ENCODE peak calls at places on chromosomes 2 and 18, in nine cellular contexts. T, N, Z, K, O, F, X, R and I are unnamed samples.

GRCh38 chr2:202918860-202919259 is 6.8 kb downstream of the CARF start:
- DNase-seq in F (no peak), N (no peak), Z (no peak), T (no peak), O (no peak), X (no peak), K (no peak), R (no peak), I (no peak)

GRCh38 chr18:79570266-79571201 is 109.1 kb upstream of the CTDP1 start:
- DNase-seq in X (peak; percentile 28), F (peak; percentile 27), N (peak; percentile 2), R (no peak), T (peak; percentile 87), Z (peak; percentile 16), K (peak; percentile 38), O (peak; percentile 43), I (peak; percentile 33)

GRCh38 chr2:23480991-23481797 is 96.2 kb downstream of the KLHL29 start:
- DNase-seq in O (peak; percentile 90), R (no peak), N (no peak), K (peak; percentile 98), T (peak; percentile 90), X (peak; percentile 64), F (peak; percentile 74), Z (peak; percentile 73), I (peak; percentile 77)

GRCh38 chr2:149221898-149222297 is 108.5 kb upstream of the LYPD6 start:
- DNase-seq in T (no peak), K (peak; percentile 90), R (no peak), X (no peak), N (no peak), Z (peak; percentile 11), O (no peak), F (no peak), I (no peak)

GRCh38 chr2:71934595-71935263 is 212.9 kb downstream of the CYP26B1 start:
- DNase-seq in R (no peak), T (no peak), X (peak; percentile 88), N (no peak), K (peak; percentile 26), Z (no peak), O (peak; percentile 75), F (no peak), I (peak; percentile 64)

GRCh38 chr18:13036622-13037320 is 45.6 kb downstream of the CEP192 start:
- DNase-seq in Z (peak; percentile 53), X (peak; percentile 13), F (no peak), T (peak; percentile 69), O (peak; percentile 34), R (no peak), N (no peak), K (no peak), I (peak; percentile 49)

GRCh38 chr2:207847807-207848544 is 78.3 kb upstream of the FZD5 start:
- DNase-seq in K (peak; percentile 93), Z (peak; percentile 43), R (no peak), O (peak; percentile 71), N (no peak), X (no peak), T (peak; percentile 32), F (no peak), I (no peak)

GRCh38 chr2:189210250-189211075 is 30.9 kb upstream of the COL5A2 start:
- DNase-seq in K (peak; percentile 80), T (peak; percentile 98), R (no peak), O (peak; percentile 97), Z (peak; percentile 95), X (peak; percentile 98), N (no peak), F (peak; percentile 93), I (peak; percentile 96)

GRCh38 chr2:134443814-134444480 is 190.1 kb downstream of the MGAT5 start:
- DNase-seq in R (no peak), Z (no peak), K (no peak), T (no peak), O (no peak), F (no peak), N (no peak), X (no peak), I (no peak)

GRCh38 chr18:51522338-51522737 is 324.9 kb upstream of the MEX3C start:
- DNase-seq in X (no peak), Z (no peak), T (no peak), F (no peak), N (no peak), K (peak; percentile 13), R (no peak), O (no peak), I (no peak)

DNA sequence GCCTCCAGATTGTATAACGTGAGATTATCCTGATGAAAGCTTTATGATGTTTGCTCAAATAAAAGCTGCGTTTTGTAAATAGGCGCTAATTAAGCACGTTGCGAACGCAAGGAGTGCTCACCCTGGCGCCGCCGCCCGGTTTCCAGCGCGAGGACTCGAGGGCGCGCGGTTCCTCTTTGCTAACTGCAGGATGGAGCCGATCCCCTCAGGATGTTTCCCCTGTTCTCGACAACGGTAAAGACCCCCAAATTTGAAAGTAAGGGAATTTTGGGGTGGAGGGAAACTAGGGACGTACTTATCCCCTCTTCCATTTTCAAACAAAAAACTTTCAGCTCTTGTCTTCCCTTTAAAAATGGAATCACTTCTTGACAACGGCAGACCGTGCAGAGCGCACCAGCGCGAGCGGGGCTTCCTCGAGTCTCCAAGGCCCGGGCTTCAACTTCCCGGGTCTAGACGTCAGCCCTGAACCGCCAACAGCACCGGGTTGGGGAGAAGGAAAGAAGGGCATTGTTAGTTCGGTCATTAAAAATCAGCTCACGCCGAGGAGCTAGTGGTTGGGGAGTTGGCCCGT is 1.1 kb upstream of the GBX2 start:
- DNase-seq in R (no peak), X (no peak), K (peak; percentile 57), T (no peak), O (no peak), N (no peak), Z (no peak), F (no peak), I (no peak)
- H3K4me3 ChIP-seq in R (no peak overlapping the region), X (no peak overlapping the region), K (no peak overlapping the region), T (no peak overlapping the region), O (no peak overlapping the region), N (no peak overlapping the region), Z (no peak overlapping the region), F (no peak overlapping the region), I (peak overlapping the region; percentile 46)

GRCh38 chr2:150606380-150607060 is 119.1 kb upstream of the RND3 start:
- DNase-seq in R (no peak), F (no peak), O (no peak), T (peak; percentile 18), K (no peak), Z (no peak), N (no peak), X (no peak), I (no peak)

GRCh38 chr2:150599889-150600288 is 112.4 kb upstream of the RND3 start:
- DNase-seq in O (no peak), T (no peak), F (no peak), K (no peak), N (no peak), Z (no peak), R (no peak), X (no peak), I (no peak)

GRCh38 chr2:150605664-150606063 is 118.2 kb upstream of the RND3 start:
- DNase-seq in R (no peak), Z (no peak), K (no peak), F (no peak), X (no peak), N (no peak), T (no peak), O (no peak), I (no peak)

GRCh38 chr2:150598383-150598782 is 110.9 kb upstream of the RND3 start:
- DNase-seq in R (no peak), F (no peak), N (no peak), T (no peak), O (no peak), Z (no peak), X (no peak), K (no peak), I (no peak)

GRCh38 chr2:150601280-150602038 is 114.0 kb upstream of the RND3 start:
- DNase-seq in X (no peak), T (peak; percentile 81), O (peak; percentile 53), K (no peak), N (no peak), F (no peak), R (no peak), Z (peak; percentile 65), I (peak; percentile 54)
- H3K4me3 ChIP-seq in X (no peak overlapping the region), T (no peak overlapping the region), O (no peak overlapping the region), K (no peak overlapping the region), N (no peak overlapping the region), F (no peak overlapping the region), R (no peak overlapping the region), Z (peak overlapping the region; percentile 33), I (no peak overlapping the region)

GRCh38 chr2:222024934-222025890 is 273.6 kb downstream of the PAX3 start:
- DNase-seq in F (no peak), R (no peak), N (no peak), X (peak; percentile 64), K (peak; percentile 85), T (peak; percentile 42), Z (peak; percentile 74), O (peak; percentile 61), I (peak; percentile 44)
- H3K4me3 ChIP-seq in F (no peak overlapping the region), R (no peak overlapping the region), N (no peak overlapping the region), X (no peak overlapping the region), K (no peak overlapping the region), T (no peak overlapping the region), Z (peak overlapping the region; percentile 36), O (no peak overlapping the region), I (no peak overlapping the region)

DNA sequence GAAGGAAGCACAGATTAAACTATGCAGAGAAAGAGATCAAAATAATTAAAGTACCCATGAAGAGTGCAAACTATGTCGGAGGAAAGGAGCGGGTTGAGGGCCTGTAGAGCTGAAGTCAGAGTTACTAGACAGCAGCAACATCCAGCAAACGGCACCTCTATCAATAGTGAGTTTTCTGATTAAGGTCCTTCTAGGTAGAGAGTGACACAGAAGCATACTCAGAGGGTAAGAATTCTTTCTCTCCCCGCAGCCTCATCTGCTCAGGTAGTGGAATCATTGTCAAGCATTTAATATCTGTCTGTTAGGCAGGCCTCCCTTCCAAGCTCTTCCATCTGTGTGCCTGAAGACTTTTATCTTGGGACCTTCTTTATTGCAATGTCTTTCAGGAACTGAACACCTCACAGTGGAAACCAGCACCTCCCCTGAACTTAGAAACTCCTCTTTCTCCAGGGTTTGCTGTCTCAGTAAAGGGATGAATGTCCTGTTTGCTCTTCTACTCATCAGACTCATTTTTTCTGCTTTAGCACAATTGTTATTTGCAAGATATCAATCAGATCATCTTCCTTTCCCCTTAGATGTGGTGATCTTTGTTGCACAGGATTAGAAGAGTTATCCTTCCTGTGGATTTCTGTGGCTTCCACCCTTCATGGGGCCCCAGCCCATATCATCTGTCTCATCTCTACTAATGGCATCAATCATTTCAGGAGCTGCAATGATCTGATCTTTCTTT is 28.8 kb downstream of the SP140 start:
- DNase-seq in O (no peak), X (no peak), N (no peak), T (no peak), F (no peak), R (no peak), Z (no peak), K (no peak), I (no peak)
- H3K4me3 ChIP-seq in O (no peak overlapping the region), X (no peak overlapping the region), N (no peak overlapping the region), T (no peak overlapping the region), F (no peak overlapping the region), R (no peak overlapping the region), Z (no peak overlapping the region), K (no peak overlapping the region), I (no peak overlapping the region)

GRCh38 chr2:40027968-40028367 is 248.9 kb upstream of the THUMPD2 start:
- DNase-seq in F (no peak), N (no peak), R (no peak), K (no peak), Z (peak; percentile 71), T (peak; percentile 70), X (peak; percentile 86), O (peak; percentile 76), I (no peak)
- H3K4me3 ChIP-seq in F (no peak overlapping the region), N (no peak overlapping the region), R (no peak overlapping the region), K (no peak overlapping the region), Z (no peak overlapping the region), T (no peak overlapping the region), X (no peak overlapping the region), O (no peak overlapping the region), I (no peak overlapping the region)

GRCh38 chr2:197708331-197708730 is 3.2 kb downstream of the MARS2 start:
- DNase-seq in R (no peak), F (peak; percentile 27), O (peak; percentile 82), Z (peak; percentile 71), N (no peak), K (peak; percentile 42), X (peak; percentile 82), T (peak; percentile 80), I (peak; percentile 72)
- H3K4me3 ChIP-seq in R (no peak overlapping the region), F (peak overlapping the region; percentile 3), O (no peak overlapping the region), Z (peak overlapping the region; percentile 98), N (no peak overlapping the region), K (no peak overlapping the region), X (peak overlapping the region; percentile 79), T (no peak overlapping the region), I (no peak overlapping the region)